ENCODE peak calls at places on chromosomes 13 and 19, in six cellular contexts. Z, J, V, Y, G and N are unnamed samples.

GRCh38 chr19:53558404-53558803 is 20.5 kb downstream of the ZNF331 start:
- DNase-seq in Z (no peak), J (no peak), V (no peak), Y (no peak), G (no peak), N (no peak)

GRCh38 chr13:59743195-59743594 is 420.5 kb downstream of the DIAPH3 start:
- DNase-seq in Z (no peak), J (peak; percentile 12), V (no peak), Y (no peak), G (no peak), N (no peak)

GRCh38 chr13:21341637-21342422 is 117.3 kb downstream of the ZDHHC20 start:
- DNase-seq in Z (no peak), J (no peak), V (no peak), Y (no peak), G (no peak), N (no peak)

GRCh38 chr19:46902402-46902766 is 41.6 kb downstream of the ARHGAP35 start:
- DNase-seq in Z (no peak), J (peak; percentile 29), V (no peak), Y (no peak), G (no peak), N (no peak)

GRCh38 chr19:42111811-42112210 is 20.4 kb downstream of the POU2F2 start:
- DNase-seq in Z (no peak), J (peak; percentile 64), V (no peak), Y (no peak), G (no peak), N (no peak)

GRCh38 chr13:95020298-95020987 is 280.8 kb downstream of the ABCC4 start:
- DNase-seq in Z (no peak), J (peak; percentile 52), V (no peak), Y (no peak), G (no peak), N (no peak)

GRCh38 chr13:113042456-113042855 is 63.1 kb upstream of the F7 start:
- DNase-seq in Z (no peak), J (no peak), V (no peak), Y (no peak), G (no peak), N (no peak)

GRCh38 chr13:99658266-99658991 is 157.2 kb downstream of the TM9SF2 start:
- DNase-seq in Z (peak; percentile 53), J (peak; percentile 33), V (peak; percentile 68), Y (no peak), G (peak; percentile 82), N (peak; percentile 19)

GRCh38 chr19:47649588-47649987 is 40.7 kb downstream of the BICRA start:
- DNase-seq in Z (no peak), J (no peak), V (no peak), Y (no peak), G (no peak), N (no peak)

GRCh38 chr19:29260477-29261317 is 47.7 kb upstream of the UQCRFS1 start:
- DNase-seq in Z (no peak), J (no peak), V (peak; percentile 60), Y (no peak), G (no peak), N (peak; percentile 55)

GRCh38 chr13:98825659-98826058 is 73.2 kb upstream of the SLC15A1 start:
- DNase-seq in Z (no peak), J (no peak), V (no peak), Y (no peak), G (no peak), N (no peak)

GRCh38 chr13:80342541-80343371 is 1.8 kb upstream of the SPRY2 start:
- DNase-seq in Z (peak; percentile 71), J (peak; percentile 48), V (peak; percentile 87), Y (peak; percentile 78), G (peak; percentile 95), N (peak; percentile 87)

GRCh38 chr19:32373614-32374295 is 28.3 kb downstream of the ZNF507 start:
- DNase-seq in Z (peak; percentile 25), J (peak; percentile 100), V (peak; percentile 29), Y (peak; percentile 62), G (no peak), N (no peak)

GRCh38 chr13:50072676-50073075 is 57.4 kb downstream of the KCNRG start:
- DNase-seq in Z (no peak), J (no peak), V (no peak), Y (no peak), G (no peak), N (no peak)
- H3K4me1 ChIP-seq in Z (peaks cover 3% of the 10 kb centered on the region), J (peaks cover 2% of the 10 kb centered on the region), V (peaks cover 8% of the 10 kb centered on the region), Y (peaks cover 40% of the 10 kb centered on the region), G (no peaks in the 10 kb centered on the region), N (no peaks in the 10 kb centered on the region)

DNA sequence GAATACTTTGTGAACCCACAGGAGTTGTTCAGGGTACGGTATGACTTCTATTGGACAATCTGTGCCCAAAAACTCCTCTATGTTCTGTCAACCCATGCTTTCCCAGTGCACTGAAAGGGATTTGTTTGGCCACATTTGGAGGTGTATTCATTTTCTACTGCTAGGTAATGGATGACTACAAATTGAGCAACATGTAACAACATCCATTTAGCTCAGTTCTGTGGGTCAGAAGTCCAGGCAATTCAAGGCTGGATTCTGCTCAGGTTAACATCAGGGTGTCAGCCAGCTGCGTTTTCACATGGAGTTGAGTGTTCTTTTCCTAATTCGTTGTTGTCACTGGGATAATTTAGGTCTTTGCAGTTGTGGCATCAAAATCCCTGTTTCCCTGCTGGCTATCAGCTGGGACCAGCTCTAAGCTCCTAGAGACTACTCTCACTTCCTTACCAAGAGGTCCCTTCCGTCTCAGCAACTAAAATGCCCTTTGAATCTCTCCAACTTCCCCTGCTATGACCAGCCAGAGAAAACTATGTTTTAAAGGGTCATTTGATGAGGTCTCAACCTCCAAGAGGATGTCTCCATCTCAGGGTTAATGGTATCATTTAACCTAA is 25.4 kb downstream of the MIR17HG start:
- DNase-seq in Z (no peak), J (no peak), V (no peak), Y (no peak), G (no peak), N (no peak)
- H3K4me3 ChIP-seq in Z (no peak overlapping the region), J (no peak overlapping the region), V (no peak overlapping the region), Y (no peak overlapping the region), G (no peak overlapping the region), N (no peak overlapping the region)

DNA sequence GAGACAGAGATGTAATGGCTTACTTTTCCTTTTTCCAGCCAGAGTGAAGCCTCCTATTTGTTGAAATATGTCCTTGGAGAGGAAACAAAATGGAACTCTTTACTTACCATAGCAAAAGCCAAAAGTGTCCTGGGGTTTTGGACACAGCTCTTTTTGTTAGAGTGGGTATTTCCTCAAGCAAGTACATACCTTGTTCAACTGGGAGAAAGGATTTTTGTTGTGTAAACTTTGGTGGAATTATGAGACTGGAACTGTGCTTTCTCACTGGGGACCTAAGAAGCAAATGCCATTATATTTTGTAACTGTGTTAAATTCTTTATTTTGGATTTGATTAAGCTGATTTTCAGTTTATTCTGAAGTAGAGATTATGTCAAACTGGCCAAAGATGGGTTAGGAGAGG is 58.4 kb downstream of the CYSLTR2 start:
- DNase-seq in Z (no peak), J (no peak), V (no peak), Y (no peak), G (no peak), N (no peak)
- H3K9me3 ChIP-seq in Z (no peaks in the 10 kb centered on the region), J (no peaks in the 10 kb centered on the region), V (peaks cover 4% of the 10 kb centered on the region), Y (no peaks in the 10 kb centered on the region), G (peaks cover 5% of the 10 kb centered on the region), N (no peaks in the 10 kb centered on the region)

DNA sequence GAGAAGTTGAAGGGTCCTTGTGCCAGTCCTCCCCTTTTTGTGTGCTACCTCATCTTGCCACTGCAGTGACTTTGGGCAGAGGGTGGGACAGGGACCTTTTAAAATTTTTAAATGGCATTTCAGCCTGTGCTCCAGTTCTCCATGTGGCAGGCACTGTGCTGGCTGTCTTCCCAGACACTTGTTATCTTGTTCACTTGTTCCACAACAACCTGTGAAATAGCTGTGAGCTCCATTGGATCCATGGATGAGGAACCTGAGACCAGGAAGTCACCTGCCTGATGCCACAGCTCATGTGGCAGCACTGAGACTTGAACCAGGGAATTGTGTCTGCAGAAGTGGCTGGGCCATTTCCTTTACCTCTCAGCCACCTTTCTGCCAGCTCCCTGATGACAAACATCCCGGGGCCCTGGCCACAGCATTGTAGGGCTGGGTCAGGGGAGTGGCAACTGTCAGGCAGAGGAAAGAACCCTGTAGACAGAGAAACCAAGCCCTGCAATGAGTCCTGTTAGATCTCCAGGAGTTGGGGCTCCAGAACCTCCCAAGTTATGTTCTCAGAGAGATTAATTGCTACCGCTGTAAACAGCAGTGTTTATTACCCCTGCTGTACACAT is 6.4 kb downstream of the EGLN2 start:
- DNase-seq in Z (no peak), J (no peak), V (no peak), Y (peak; percentile 53), G (no peak), N (no peak)
- H3K4me1 ChIP-seq in Z (peaks cover 8% of the 10 kb centered on the region), J (peaks cover 40% of the 10 kb centered on the region), V (peaks cover 41% of the 10 kb centered on the region), Y (peaks cover 49% of the 10 kb centered on the region), G (no peaks in the 10 kb centered on the region), N (peaks cover 29% of the 10 kb centered on the region)

GRCh38 chr13:77831870-77832269 is 86.8 kb downstream of the EDNRB start:
- DNase-seq in Z (no peak), J (no peak), V (no peak), Y (no peak), G (no peak), N (no peak)
- H3K4me3 ChIP-seq in Z (no peak overlapping the region), J (no peak overlapping the region), V (no peak overlapping the region), Y (no peak overlapping the region), G (no peak overlapping the region), N (no peak overlapping the region)